ENCODE peak calls at places on chromosomes 6 and 20, in six cellular contexts. M is thoracic aorta, R is colonic mucosa, X is left ventricle myocardium inferior, E is tibial artery, P is mammary epithelial cell. N is an unnamed sample.

GRCh38 chr6:61210549-61210948 is 1075.5 kb downstream of the KHDRBS2 start:
- DNase-seq in M (no peak), R (no peak), X (no peak), E (no peak), P (no peak), N (no peak)

GRCh38 chr20:57061058-57061900 is 205.2 kb downstream of the BMP7 start:
- DNase-seq in M (no peak), R (no peak), X (no peak), E (no peak), P (peak; percentile 21), N (peak; percentile 58)

GRCh38 chr6:127403636-127404035 is 55.6 kb downstream of the KIAA0408 start:
- DNase-seq in M (no peak), R (no peak), X (no peak), E (no peak), P (no peak), N (no peak)

GRCh38 chr6:135826225-135826804 is 25.2 kb upstream of the PDE7B start:
- DNase-seq in M (no peak), R (no peak), X (no peak), E (no peak), P (no peak), N (no peak)

GRCh38 chr6:167776906-167777645 is 49.6 kb upstream of the AFDN start:
- DNase-seq in M (no peak), R (peak; percentile 68), X (no peak), E (no peak), P (no peak), N (no peak)

GRCh38 chr6:167139761-167140160 is 16.9 kb downstream of the CCR6 start:
- DNase-seq in M (no peak), R (no peak), X (no peak), E (no peak), P (no peak), N (no peak)

GRCh38 chr6:2980465-2980855 is 9.1 kb upstream of the SERPINB6 start:
- DNase-seq in M (no peak), R (no peak), X (no peak), E (no peak), P (peak; percentile 45), N (no peak)

GRCh38 chr6:111662794-111663231 is 57.1 kb upstream of the TRAF3IP2 start:
- DNase-seq in M (no peak), R (no peak), X (no peak), E (no peak), P (no peak), N (no peak)

GRCh38 chr6:154847318-154847717 is 114.1 kb downstream of the SCAF8 start:
- DNase-seq in M (no peak), R (no peak), X (no peak), E (no peak), P (no peak), N (no peak)

GRCh38 chr6:21188505-21189223 is 404.9 kb upstream of the SOX4 start:
- DNase-seq in M (no peak), R (no peak), X (no peak), E (no peak), P (peak; percentile 90), N (no peak)

GRCh38 chr6:32457054-32457453 is 17.4 kb downstream of the HLA-DRA start:
- DNase-seq in M (no peak), R (no peak), X (no peak), E (no peak), P (no peak), N (no peak)

GRCh38 chr6:28353981-28354676 is 4.4 kb downstream of the ZKSCAN3 start:
- DNase-seq in M (no peak), R (peak; percentile 79), X (peak; percentile 30), E (no peak), P (peak; percentile 64), N (no peak)

GRCh38 chr6:11918739-11919605 is 93.1 kb upstream of the HIVEP1 start:
- DNase-seq in M (no peak), R (no peak), X (no peak), E (no peak), P (no peak), N (no peak)

GRCh38 chr6:107620736-107621135 is 130.8 kb downstream of the SOBP start:
- DNase-seq in M (no peak), R (no peak), X (no peak), E (no peak), P (no peak), N (no peak)

GRCh38 chr6:145875496-145876244 is 61.1 kb upstream of the FBXO30 start:
- DNase-seq in M (no peak), R (no peak), X (no peak), E (no peak), P (no peak), N (no peak)

GRCh38 chr6:132812255-132812732 is 2.1 kb upstream of the RPS12 start:
- DNase-seq in M (no peak), R (no peak), X (no peak), E (no peak), P (peak; percentile 48), N (no peak)

GRCh38 chr6:44593539-44593944 is 206.0 kb downstream of the CDC5L start:
- DNase-seq in M (no peak), R (peak; percentile 44), X (no peak), E (peak; percentile 57), P (no peak), N (no peak)

GRCh38 chr20:23641936-23642751 is 4.4 kb upstream of the CST3 start:
- DNase-seq in M (no peak), R (no peak), X (no peak), E (peak; percentile 56), P (peak; percentile 63), N (no peak)

GRCh38 chr6:34484391-34484790 is 18.5 kb downstream of the PACSIN1 start:
- DNase-seq in M (no peak), R (no peak), X (no peak), E (no peak), P (peak; percentile 9), N (no peak)
- H3K4me3 ChIP-seq in M (no peak overlapping the region), R (no peak overlapping the region), X (no peak overlapping the region), E (no peak overlapping the region), P (no peak overlapping the region), N (no peak overlapping the region)

GRCh38 chr6:34067814-34068213 is 78.1 kb downstream of the GRM4 start:
- DNase-seq in M (no peak), R (no peak), X (no peak), E (no peak), P (no peak), N (no peak)
- TF ChIP-seq CTCF in M (no peak), R (no peak), X (no peak), E (no peak), P (no peak), N (no peak)

GRCh38 chr6:113699239-113699638 is 157.9 kb upstream of the MARCKS start:
- DNase-seq in M (no peak), R (no peak), X (no peak), E (no peak), P (no peak), N (no peak)
- H3K27ac ChIP-seq in M (no peak overlapping the region), R (no peak overlapping the region), X (no peak overlapping the region), E (no peak overlapping the region), P (no peak overlapping the region), N (no peak overlapping the region)

DNA sequence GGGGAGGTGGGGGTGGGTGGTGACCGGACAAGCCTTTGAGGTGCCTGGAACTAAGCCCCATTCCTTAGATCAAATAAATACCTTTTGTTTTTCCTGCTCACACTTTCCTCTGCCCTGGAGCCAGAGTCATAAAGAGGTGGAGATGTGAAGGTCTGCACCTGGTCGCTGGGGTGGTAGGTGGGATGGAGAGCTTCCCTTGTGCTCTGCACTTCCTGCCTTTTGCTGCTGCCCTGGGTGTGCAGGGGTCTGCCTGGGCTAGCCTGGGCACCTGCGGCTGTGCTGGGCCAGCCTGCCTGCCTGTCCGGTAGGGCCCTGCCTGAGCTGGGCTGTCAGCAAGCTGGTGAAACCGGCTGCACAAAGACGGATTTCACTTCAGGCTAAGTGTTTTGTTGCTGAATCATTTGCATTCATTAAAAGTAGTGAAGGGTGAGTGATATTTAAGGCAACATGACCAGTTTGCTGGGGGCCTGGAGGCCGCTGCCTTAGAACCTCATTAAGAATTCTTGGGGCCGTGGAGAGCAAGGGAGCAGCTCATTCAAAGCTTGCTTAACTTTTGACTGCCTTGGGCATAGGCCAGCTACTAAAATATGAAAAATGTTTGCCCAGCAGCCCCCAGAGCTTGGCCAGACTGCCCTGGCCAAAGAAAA is 20.5 kb downstream of the PTK7 start:
- DNase-seq in M (no peak), R (no peak), X (no peak), E (no peak), P (peak; percentile 95), N (peak; percentile 65)
- H3K4me3 ChIP-seq in M (no peak overlapping the region), R (no peak overlapping the region), X (no peak overlapping the region), E (no peak overlapping the region), P (peak overlapping the region; percentile 23), N (no peak overlapping the region)

GRCh38 chr20:39829255-39829654 is 859.8 kb downstream of the MAFB start:
- DNase-seq in M (no peak), R (no peak), X (peak; percentile 30), E (no peak), P (no peak), N (no peak)

GRCh38 chr20:39839406-39840119 is 849.5 kb downstream of the MAFB start:
- DNase-seq in M (no peak), R (no peak), X (no peak), E (no peak), P (no peak), N (no peak)

GRCh38 chr20:39829713-39830112 is 859.3 kb downstream of the MAFB start:
- DNase-seq in M (no peak), R (no peak), X (no peak), E (no peak), P (no peak), N (no peak)

GRCh38 chr20:39830903-39831302 is 858.1 kb downstream of the MAFB start:
- DNase-seq in M (no peak), R (no peak), X (no peak), E (no peak), P (no peak), N (no peak)

GRCh38 chr20:39835040-39835842 is 853.8 kb downstream of the MAFB start:
- DNase-seq in M (no peak), R (no peak), X (peak; percentile 22), E (peak; percentile 54), P (no peak), N (no peak)
- TF ChIP-seq CTCF in M (no peak), R (no peak), X (no peak), E (no peak), P (no peak), N (no peak)

DNA sequence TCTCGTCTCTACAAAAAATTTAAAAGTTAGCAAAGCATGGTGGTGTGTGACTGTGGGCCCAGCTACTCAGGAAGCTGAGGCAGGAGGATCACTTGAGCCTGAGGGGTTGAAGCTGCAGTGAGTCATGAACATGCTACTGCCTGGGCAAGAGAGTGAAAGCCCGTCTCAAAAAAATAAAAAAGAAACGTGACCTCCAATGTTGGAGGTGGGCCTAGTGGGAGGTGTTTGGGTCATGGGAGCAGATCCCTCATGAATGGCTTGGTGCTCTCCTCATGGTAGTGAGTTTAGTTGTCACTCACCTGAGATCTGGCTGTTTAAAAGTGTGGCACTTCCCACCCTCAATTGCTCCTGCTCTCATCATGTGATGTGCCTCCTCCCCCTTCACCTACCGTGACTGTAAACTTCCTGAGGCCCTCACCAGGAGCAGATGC is 24.3 kb downstream of the RBL1 start:
- DNase-seq in M (no peak), R (no peak), X (no peak), E (no peak), P (peak; percentile 85), N (no peak)
- H3K27ac ChIP-seq in M (no peak overlapping the region), R (no peak overlapping the region), X (no peak overlapping the region), E (no peak overlapping the region), P (peak overlapping the region; percentile 38), N (no peak overlapping the region)

GRCh38 chr20:63005862-63006564 is 751 bp downstream of the BHLHE23 start:
- DNase-seq in M (no peak), R (no peak), X (no peak), E (no peak), P (peak; percentile 34), N (no peak)
- H3K4me3 ChIP-seq in M (no peak overlapping the region), R (no peak overlapping the region), X (peak overlapping the region; percentile 52), E (no peak overlapping the region), P (no peak overlapping the region), N (no peak overlapping the region)

N was measured in breast epithelium.